ENCODE peak calls at places on chromosome 1, in five cellular contexts. One of them, this sample, is unnamed.

GRCh38 chr1:185939142-185939541 is 205.0 kb downstream of the HMCN1 start:
- DNase-seq in B cell: no peak
- DNase-seq in NCI-H2081: no peak
- DNase-seq in thyroid gland: no peak
- DNase-seq in left colon: no peak
- DNase-seq in this sample: no peak

GRCh38 chr1:40050863-40051262 is 10.3 kb downstream of the CAP1 start:
- DNase-seq in thyroid gland: no peak
- DNase-seq in left colon: no peak
- DNase-seq in B cell: peak; percentile 41
- DNase-seq in NCI-H2081: no peak
- DNase-seq in this sample: no peak

GRCh38 chr1:39204441-39205081 is at the start of gene MACF1:
- DNase-seq in left colon: peak; percentile 40
- DNase-seq in thyroid gland: peak; percentile 37
- DNase-seq in NCI-H2081: no peak
- DNase-seq in B cell: no peak
- DNase-seq in this sample: peak; percentile 85

GRCh38 chr1:109140384-109140783 is 26.5 kb downstream of the ELAPOR1 start:
- DNase-seq in NCI-H2081: no peak
- DNase-seq in left colon: no peak
- DNase-seq in thyroid gland: no peak
- DNase-seq in B cell: no peak
- DNase-seq in this sample: no peak

GRCh38 chr1:46544561-46545240 is 6.7 kb downstream of the KNCN start:
- DNase-seq in NCI-H2081: no peak
- DNase-seq in B cell: no peak
- DNase-seq in thyroid gland: no peak
- DNase-seq in left colon: no peak
- DNase-seq in this sample: no peak

GRCh38 chr1:46183119-46183842 is 7.0 kb upstream of the P3R3URF start:
- DNase-seq in thyroid gland: peak; percentile 93
- DNase-seq in B cell: no peak
- DNase-seq in left colon: peak; percentile 83
- DNase-seq in NCI-H2081: peak; percentile 57
- DNase-seq in this sample: peak; percentile 92

GRCh38 chr1:43481481-43481880 is 27.8 kb upstream of the HYI start:
- DNase-seq in NCI-H2081: no peak
- DNase-seq in B cell: no peak
- DNase-seq in thyroid gland: no peak
- DNase-seq in left colon: no peak
- DNase-seq in this sample: no peak

GRCh38 chr1:163275222-163275621 is 46.5 kb upstream of the NUF2 start:
- DNase-seq in B cell: no peak
- DNase-seq in NCI-H2081: no peak
- DNase-seq in left colon: no peak
- DNase-seq in thyroid gland: no peak
- DNase-seq in this sample: no peak

GRCh38 chr1:8943516-8943896 is 2.2 kb upstream of the CA6 start:
- DNase-seq in thyroid gland: no peak
- DNase-seq in NCI-H2081: no peak
- DNase-seq in left colon: no peak
- DNase-seq in B cell: no peak
- DNase-seq in this sample: no peak

GRCh38 chr1:157993179-157994080 is at the start of gene KIRREL1:
- DNase-seq in NCI-H2081: no peak
- DNase-seq in thyroid gland: peak; percentile 64
- DNase-seq in left colon: peak; percentile 53
- DNase-seq in B cell: peak; percentile 60
- DNase-seq in this sample: peak; percentile 75

GRCh38 chr1:97271906-97272788 is 550.6 kb downstream of the PTBP2 start:
- DNase-seq in B cell: no peak
- DNase-seq in NCI-H2081: no peak
- DNase-seq in left colon: no peak
- DNase-seq in thyroid gland: no peak
- DNase-seq in this sample: no peak

GRCh38 chr1:165928075-165928731 is 100.8 kb downstream of the UCK2 start:
- DNase-seq in NCI-H2081: peak; percentile 71
- DNase-seq in thyroid gland: peak; percentile 22
- DNase-seq in B cell: peak; percentile 56
- DNase-seq in left colon: peak; percentile 28
- DNase-seq in this sample: no peak

GRCh38 chr1:28804071-28804470 is 7.9 kb upstream of the OPRD1 start:
- DNase-seq in NCI-H2081: no peak
- DNase-seq in thyroid gland: no peak
- DNase-seq in B cell: no peak
- DNase-seq in left colon: no peak
- DNase-seq in this sample: no peak

GRCh38 chr1:236748471-236748870 is 46.6 kb upstream of the MTR start:
- DNase-seq in B cell: no peak
- DNase-seq in left colon: no peak
- DNase-seq in NCI-H2081: no peak
- DNase-seq in thyroid gland: no peak
- DNase-seq in this sample: no peak

GRCh38 chr1:87972818-87973217 is 644.1 kb downstream of the LMO4 start:
- DNase-seq in thyroid gland: no peak
- DNase-seq in NCI-H2081: no peak
- DNase-seq in left colon: no peak
- DNase-seq in B cell: no peak
- DNase-seq in this sample: no peak

GRCh38 chr1:209662879-209663327 is 10.7 kb upstream of the LAMB3 start:
- DNase-seq in thyroid gland: no peak
- DNase-seq in left colon: no peak
- DNase-seq in B cell: no peak
- DNase-seq in NCI-H2081: no peak
- DNase-seq in this sample: no peak

GRCh38 chr1:54499097-54500029 is 48.7 kb upstream of the ACOT11 start:
- DNase-seq in left colon: peak; percentile 53
- DNase-seq in thyroid gland: peak; percentile 26
- DNase-seq in B cell: peak; percentile 38
- DNase-seq in NCI-H2081: no peak
- DNase-seq in this sample: no peak

GRCh38 chr1:175152006-175152652 is 40.4 kb downstream of the KIAA0040 start:
- DNase-seq in left colon: peak; percentile 68
- DNase-seq in thyroid gland: peak; percentile 49
- DNase-seq in B cell: peak; percentile 83
- DNase-seq in NCI-H2081: peak; percentile 55
- DNase-seq in this sample: peak; percentile 61

GRCh38 chr1:227756172-227756959 is 21.1 kb downstream of the SNAP47 start:
- DNase-seq in left colon: no peak
- DNase-seq in B cell: no peak
- DNase-seq in NCI-H2081: no peak
- DNase-seq in thyroid gland: no peak
- DNase-seq in this sample: no peak

GRCh38 chr1:240029418-240029817 is 62.3 kb upstream of the FMN2 start:
- DNase-seq in left colon: no peak
- DNase-seq in NCI-H2081: no peak
- DNase-seq in B cell: no peak
- DNase-seq in thyroid gland: no peak
- DNase-seq in this sample: no peak

GRCh38 chr1:91871994-91872393 is 14.0 kb downstream of the TGFBR3 start:
- DNase-seq in left colon: no peak
- DNase-seq in NCI-H2081: no peak
- DNase-seq in B cell: no peak
- DNase-seq in thyroid gland: no peak
- DNase-seq in this sample: no peak

GRCh38 chr1:55506686-55507577 is 291.8 kb upstream of the USP24 start:
- DNase-seq in left colon: peak; percentile 29
- DNase-seq in B cell: no peak
- DNase-seq in NCI-H2081: no peak
- DNase-seq in thyroid gland: no peak
- DNase-seq in this sample: no peak

GRCh38 chr1:214136336-214136735 is 144.6 kb upstream of the SMYD2 start:
- DNase-seq in thyroid gland: no peak
- DNase-seq in left colon: no peak
- DNase-seq in B cell: no peak
- DNase-seq in NCI-H2081: no peak
- DNase-seq in this sample: no peak

GRCh38 chr1:81432654-81433109 is 368.1 kb upstream of the ADGRL2 start:
- DNase-seq in left colon: no peak
- DNase-seq in thyroid gland: no peak
- DNase-seq in NCI-H2081: no peak
- DNase-seq in B cell: no peak
- DNase-seq in this sample: no peak

GRCh38 chr1:171032822-171033702 is 57.6 kb upstream of the FMO3 start:
- DNase-seq in NCI-H2081: no peak
- DNase-seq in B cell: no peak
- DNase-seq in left colon: no peak
- DNase-seq in thyroid gland: no peak
- DNase-seq in this sample: no peak

GRCh38 chr1:40384413-40384762 is 10.9 kb downstream of the SMAP2 start:
- DNase-seq in thyroid gland: no peak
- DNase-seq in B cell: no peak
- DNase-seq in left colon: no peak
- DNase-seq in NCI-H2081: no peak
- DNase-seq in this sample: no peak

GRCh38 chr1:97144527-97144926 is 422.9 kb downstream of the PTBP2 start:
- DNase-seq in left colon: no peak
- DNase-seq in B cell: no peak
- DNase-seq in NCI-H2081: no peak
- DNase-seq in thyroid gland: no peak
- DNase-seq in this sample: no peak

GRCh38 chr1:171434717-171435346 is 50.5 kb upstream of the PRRC2C start:
- DNase-seq in B cell: no peak
- DNase-seq in NCI-H2081: peak; percentile 16
- DNase-seq in thyroid gland: no peak
- DNase-seq in left colon: no peak
- DNase-seq in this sample: peak; percentile 49

GRCh38 chr1:26404641-26405040 is 6.0 kb upstream of the LIN28A start:
- DNase-seq in B cell: no peak
- DNase-seq in left colon: no peak
- DNase-seq in NCI-H2081: no peak
- DNase-seq in thyroid gland: no peak
- DNase-seq in this sample: no peak

GRCh38 chr1:167707942-167708341 is 13.8 kb upstream of the MPZL1 start:
- DNase-seq in NCI-H2081: no peak
- DNase-seq in left colon: no peak
- DNase-seq in thyroid gland: no peak
- DNase-seq in B cell: no peak
- DNase-seq in this sample: no peak

GRCh38 chr1:240602189-240602588 is 9.8 kb downstream of the GREM2 start:
- DNase-seq in thyroid gland: no peak
- DNase-seq in left colon: no peak
- DNase-seq in B cell: no peak
- DNase-seq in NCI-H2081: no peak
- DNase-seq in this sample: no peak

GRCh38 chr1:2155147-2155598 is 39.4 kb downstream of the FAAP20 start:
- DNase-seq in NCI-H2081: no peak
- DNase-seq in left colon: no peak
- DNase-seq in thyroid gland: no peak
- DNase-seq in B cell: no peak
- DNase-seq in this sample: no peak

GRCh38 chr1:216531308-216532239 is 108.3 kb upstream of the USH2A start:
- DNase-seq in left colon: peak; percentile 7
- DNase-seq in B cell: peak; percentile 19
- DNase-seq in NCI-H2081: peak; percentile 29
- DNase-seq in thyroid gland: no peak
- DNase-seq in this sample: no peak

GRCh38 chr1:172732427-172732826 is 73.5 kb downstream of the FASLG start:
- DNase-seq in B cell: no peak
- DNase-seq in NCI-H2081: no peak
- DNase-seq in thyroid gland: no peak
- DNase-seq in left colon: no peak
- DNase-seq in this sample: no peak

GRCh38 chr1:26723013-26723991 is 27.5 kb downstream of the ARID1A start:
- DNase-seq in B cell: peak; percentile 32
- DNase-seq in NCI-H2081: peak; percentile 67
- DNase-seq in thyroid gland: peak; percentile 91
- DNase-seq in left colon: peak; percentile 80
- DNase-seq in this sample: peak; percentile 89